ENCODE peak calls at places on chromosomes 2 and 18, in ten cellular contexts. X, G, L, W, M, J, V, Y, E and Z are unnamed samples.
A peak's percentile ranks its signal among the peaks of the same experiment; 100 is the strongest.

GRCh38 chr2:41621578-41621977 is 426.2 kb upstream of the PKDCC start:
- DNase-seq in X (no peak), G (no peak), L (no peak), W (no peak), M (no peak), J (no peak), V (no peak), Y (no peak), E (peak; percentile 42), Z (no peak)

GRCh38 chr18:47969851-47970250 is 39.4 kb upstream of the SMAD2 start:
- DNase-seq in X (no peak), G (no peak), L (no peak), W (no peak), M (no peak), J (no peak), V (no peak), Y (peak; percentile 29), E (no peak), Z (no peak)

GRCh38 chr2:222736301-222736700 is 64.8 kb downstream of the MOGAT1 start:
- DNase-seq in X (no peak), G (no peak), L (no peak), W (no peak), M (no peak), J (no peak), V (no peak), Y (no peak), E (no peak), Z (no peak)

GRCh38 chr2:109066501-109066900 is 62.5 kb upstream of the SH3RF3 start:
- DNase-seq in X (no peak), G (peak; percentile 95), L (no peak), W (no peak), M (no peak), J (no peak), V (no peak), Y (no peak), E (no peak), Z (no peak)

GRCh38 chr2:46977899-46978298 is 62.3 kb upstream of the MCFD2 start:
- DNase-seq in X (no peak), G (no peak), L (no peak), W (no peak), M (no peak), J (peak; percentile 52), V (no peak), Y (no peak), E (no peak), Z (no peak)

GRCh38 chr2:161766334-161766733 is 142.1 kb downstream of the SLC4A10 start:
- DNase-seq in X (no peak), G (no peak), L (no peak), W (no peak), M (no peak), J (no peak), V (peak; percentile 34), Y (peak; percentile 47), E (no peak), Z (no peak)

GRCh38 chr18:49464718-49465598 is 4.5 kb upstream of the DYM start:
- DNase-seq in X (no peak), G (no peak), L (no peak), W (no peak), M (no peak), J (no peak), V (no peak), Y (peak; percentile 34), E (peak; percentile 8), Z (no peak)

GRCh38 chr2:81870119-81870518 is 1565.6 kb upstream of the LRRTM1 start:
- DNase-seq in X (no peak), G (no peak), L (no peak), W (no peak), M (no peak), J (no peak), V (no peak), Y (no peak), E (no peak), Z (no peak)

GRCh38 chr2:124081154-124081771 is 56.2 kb downstream of the CNTNAP5 start:
- DNase-seq in X (no peak), G (no peak), L (no peak), W (no peak), M (no peak), J (no peak), V (peak; percentile 35), Y (no peak), E (no peak), Z (no peak)

GRCh38 chr2:44112096-44112495 is 56.6 kb upstream of the PPM1B start:
- DNase-seq in X (no peak), G (no peak), L (no peak), W (no peak), M (no peak), J (no peak), V (peak; percentile 94), Y (no peak), E (no peak), Z (no peak)

GRCh38 chr2:63735931-63736820 is 105.5 kb upstream of the UGP2 start:
- DNase-seq in X (no peak), G (no peak), L (no peak), W (no peak), M (peak; percentile 49), J (no peak), V (no peak), Y (no peak), E (no peak), Z (peak; percentile 43)

GRCh38 chr18:21602302-21602592 is 1.7 kb upstream of the ESCO1 start:
- DNase-seq in X (no peak), G (no peak), L (no peak), W (no peak), M (no peak), J (peak; percentile 55), V (no peak), Y (no peak), E (no peak), Z (no peak)

GRCh38 chr18:42392416-42392815 is 437.4 kb downstream of the PIK3C3 start:
- DNase-seq in X (no peak), G (no peak), L (no peak), W (no peak), M (no peak), J (no peak), V (no peak), Y (peak; percentile 70), E (peak; percentile 23), Z (no peak)

GRCh38 chr2:78035804-78036203 is 513.6 kb upstream of the LRRTM4 start:
- DNase-seq in X (no peak), G (no peak), L (no peak), W (no peak), M (no peak), J (no peak), V (no peak), Y (no peak), E (no peak), Z (no peak)

GRCh38 chr2:105183555-105184323 is 57.8 kb upstream of the GPR45 start:
- DNase-seq in X (no peak), G (no peak), L (no peak), W (no peak), M (no peak), J (no peak), V (no peak), Y (no peak), E (no peak), Z (no peak)

GRCh38 chr2:171244466-171244969 is 83.8 kb upstream of the TLK1 start:
- DNase-seq in X (no peak), G (no peak), L (no peak), W (no peak), M (peak; percentile 29), J (no peak), V (peak; percentile 71), Y (peak; percentile 11), E (no peak), Z (no peak)

GRCh38 chr2:141598982-141599381 is 531.8 kb downstream of the LRP1B start:
- DNase-seq in X (no peak), G (no peak), L (no peak), W (no peak), M (no peak), J (no peak), V (no peak), Y (no peak), E (no peak), Z (no peak)

GRCh38 chr2:197033222-197033621 is 106.7 kb upstream of the PGAP1 start:
- DNase-seq in X (no peak), G (no peak), L (no peak), W (no peak), M (no peak), J (no peak), V (no peak), Y (no peak), E (no peak), Z (no peak)

GRCh38 chr2:101160454-101160853 is 9.3 kb upstream of the TBC1D8 start:
- DNase-seq in X (peak; percentile 69), G (no peak), L (no peak), W (no peak), M (peak; percentile 75), J (no peak), V (peak; percentile 78), Y (peak; percentile 89), E (no peak), Z (no peak)

GRCh38 chr18:26190506-26190905 is 35.7 kb upstream of the TAF4B start:
- DNase-seq in X (no peak), G (no peak), L (no peak), W (no peak), M (no peak), J (peak; percentile 46), V (no peak), Y (peak; percentile 22), E (no peak), Z (no peak)

GRCh38 chr2:238487652-238488346 is 61.1 kb downstream of the ASB1 start:
- DNase-seq in X (no peak), G (no peak), L (no peak), W (no peak), M (no peak), J (no peak), V (no peak), Y (no peak), E (no peak), Z (no peak)

GRCh38 chr2:88400398-88400797 is 52.1 kb downstream of the FOXI3 start:
- DNase-seq in X (no peak), G (no peak), L (no peak), W (no peak), M (no peak), J (no peak), V (no peak), Y (no peak), E (no peak), Z (no peak)

GRCh38 chr2:8457620-8458255 is 224.1 kb upstream of the ID2 start:
- DNase-seq in X (peak; percentile 88), G (no peak), L (no peak), W (no peak), M (no peak), J (no peak), V (no peak), Y (no peak), E (peak; percentile 74), Z (no peak)

GRCh38 chr18:51397347-51397962 is 200.0 kb upstream of the MEX3C start:
- DNase-seq in X (no peak), G (no peak), L (no peak), W (no peak), M (no peak), J (no peak), V (no peak), Y (no peak), E (no peak), Z (no peak)